ENCODE peak calls at places on chromosomes 13 and 19, in six cellular contexts. One of them, this sample, is unnamed.

GRCh38 chr19:10290439-10290875 is 705 bp downstream of the ICAM5 start:
- DNase-seq in A549: no peak
- DNase-seq in H1: no peak
- DNase-seq in GM12878: no peak
- DNase-seq in K562: no peak
- DNase-seq in HepG2: no peak
- DNase-seq in this sample: no peak

GRCh38 chr13:112900691-112901091 is 68.3 kb upstream of the MCF2L start:
- DNase-seq in H1: no peak
- DNase-seq in HepG2: no peak
- DNase-seq in A549: no peak
- DNase-seq in K562: no peak
- DNase-seq in GM12878: no peak
- DNase-seq in this sample: no peak

GRCh38 chr19:30587869-30588268 is 215.7 kb downstream of the ZNF536 start:
- DNase-seq in A549: no peak
- DNase-seq in HepG2: no peak
- DNase-seq in GM12878: no peak
- DNase-seq in K562: no peak
- DNase-seq in H1: no peak
- DNase-seq in this sample: no peak

GRCh38 chr13:100600915-100601314 is 12.3 kb upstream of the GGACT start:
- DNase-seq in H1: no peak
- DNase-seq in GM12878: no peak
- DNase-seq in K562: peak
- DNase-seq in A549: no peak
- DNase-seq in HepG2: no peak
- DNase-seq in this sample: no peak

GRCh38 chr13:28336193-28336657 is 158.7 kb downstream of the FLT1 start:
- DNase-seq in HepG2: no peak
- DNase-seq in H1: no peak
- DNase-seq in A549: no peak
- DNase-seq in K562: no peak
- DNase-seq in GM12878: no peak
- DNase-seq in this sample: no peak

GRCh38 chr19:49422407-49423277 is 599 bp downstream of the PTH2 start:
- DNase-seq in GM12878: no peak
- DNase-seq in K562: peak
- DNase-seq in HepG2: no peak
- DNase-seq in A549: peak
- DNase-seq in H1: no peak
- DNase-seq in this sample: peak

GRCh38 chr13:74132152-74132767 is 1.9 kb downstream of the KLF12 start:
- DNase-seq in HepG2: peak
- DNase-seq in A549: no peak
- DNase-seq in GM12878: no peak
- DNase-seq in K562: no peak
- DNase-seq in H1: no peak
- DNase-seq in this sample: no peak

GRCh38 chr13:109781384-109782065 is 4.9 kb downstream of the IRS2 start:
- DNase-seq in GM12878: no peak
- DNase-seq in HepG2: no peak
- DNase-seq in H1: no peak
- DNase-seq in K562: no peak
- DNase-seq in A549: no peak
- DNase-seq in this sample: peak

GRCh38 chr19:743168-743687 is 7.7 kb upstream of the MISP start:
- DNase-seq in A549: no peak
- DNase-seq in HepG2: no peak
- DNase-seq in H1: no peak
- DNase-seq in GM12878: no peak
- DNase-seq in K562: no peak
- DNase-seq in this sample: no peak

GRCh38 chr19:4449022-4449825 is 8.4 kb downstream of the UBXN6 start:
- DNase-seq in H1: no peak
- DNase-seq in K562: peak
- DNase-seq in HepG2: no peak
- DNase-seq in GM12878: no peak
- DNase-seq in A549: no peak
- DNase-seq in this sample: peak

GRCh38 chr19:2201473-2202148 is 34.5 kb downstream of the PLEKHJ1 start:
- DNase-seq in HepG2: no peak
- DNase-seq in K562: no peak
- DNase-seq in H1: no peak
- DNase-seq in A549: no peak
- DNase-seq in GM12878: no peak
- DNase-seq in this sample: no peak

GRCh38 chr19:35665604-35666003 is 713 bp upstream of the UPK1A start:
- DNase-seq in K562: no peak
- DNase-seq in H1: no peak
- DNase-seq in HepG2: no peak
- DNase-seq in A549: no peak
- DNase-seq in GM12878: no peak
- DNase-seq in this sample: no peak
- H3K4me3 ChIP-seq in K562: no peak
- H3K4me3 ChIP-seq in H1: no peak
- H3K4me3 ChIP-seq in HepG2: no peak
- H3K4me3 ChIP-seq in A549: no peak
- H3K4me3 ChIP-seq in GM12878: no peak
- H3K4me3 ChIP-seq in this sample: no peak

GRCh38 chr19:58397533-58398037 is 2.1 kb downstream of the RNF225 start:
- DNase-seq in H1: no peak
- DNase-seq in GM12878: no peak
- DNase-seq in HepG2: no peak
- DNase-seq in K562: no peak
- DNase-seq in A549: no peak
- DNase-seq in this sample: no peak
- TF ChIP-seq CHD2 in H1: no peak
- TF ChIP-seq CHD2 in GM12878: no peak
- TF ChIP-seq CHD2 in HepG2: no peak
- TF ChIP-seq CHD2 in K562: no peak
- TF ChIP-seq CHD2 in A549: no peak
- TF ChIP-seq CHD2 in this sample: no peak

DNA sequence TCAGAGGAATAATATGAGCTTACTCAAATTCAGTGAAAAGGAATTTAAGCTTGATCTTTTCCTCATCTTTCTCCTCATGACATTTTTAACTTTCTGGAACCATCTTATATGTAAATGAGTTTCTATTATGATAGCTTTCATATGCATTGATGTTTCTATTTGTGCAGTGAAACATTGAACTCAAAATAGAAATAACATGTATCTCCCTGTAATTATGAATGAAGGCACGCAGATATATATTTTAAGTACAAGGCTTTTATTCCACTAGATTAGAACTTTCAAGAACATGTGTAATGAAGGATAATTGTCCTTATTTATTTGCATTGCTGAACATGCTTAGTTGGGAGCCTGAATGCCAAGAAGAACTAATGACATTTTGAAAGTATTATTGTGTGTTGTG is 1391.7 kb upstream of the MIR17HG start:
- DNase-seq in A549: no peak
- DNase-seq in H1: no peak
- DNase-seq in GM12878: no peak
- DNase-seq in HepG2: no peak
- DNase-seq in K562: no peak
- DNase-seq in this sample: no peak
- H3K4me3 ChIP-seq in A549: no peak
- H3K4me3 ChIP-seq in H1: no peak
- H3K4me3 ChIP-seq in GM12878: no peak
- H3K4me3 ChIP-seq in HepG2: no peak
- H3K4me3 ChIP-seq in K562: no peak
- H3K4me3 ChIP-seq in this sample: no peak

DNA sequence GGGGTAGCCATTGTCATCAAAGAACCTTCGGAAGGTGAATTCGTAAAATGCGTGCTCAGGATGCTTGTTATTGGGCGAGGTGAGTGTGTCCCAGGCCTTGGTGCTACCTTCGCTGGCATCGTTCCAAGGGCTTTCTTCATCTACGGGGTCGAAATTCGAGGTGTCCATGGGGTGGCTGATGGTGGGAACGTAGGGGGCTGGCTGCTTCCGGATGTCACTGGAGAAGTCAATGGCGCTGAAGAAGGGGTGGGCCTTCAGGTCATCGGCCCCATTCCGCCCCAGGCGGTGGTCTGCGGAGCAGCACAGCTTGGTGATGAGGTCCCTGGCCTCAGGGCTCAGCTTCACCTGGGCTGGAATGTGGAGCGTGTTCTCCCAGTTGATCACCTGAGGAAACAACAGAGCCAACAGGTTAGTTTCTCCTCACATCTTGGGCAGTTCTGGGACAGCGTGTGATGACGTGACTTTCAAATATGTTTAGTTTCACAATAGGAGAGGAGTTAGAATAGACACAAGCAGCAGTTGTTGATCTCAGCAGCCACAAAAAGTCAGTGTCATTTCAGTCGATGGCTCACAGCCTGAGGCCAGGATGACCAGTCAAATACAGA is 72.5 kb upstream of the XPO4 start:
- DNase-seq in GM12878: no peak
- DNase-seq in K562: no peak
- DNase-seq in H1: no peak
- DNase-seq in HepG2: no peak
- DNase-seq in A549: no peak
- DNase-seq in this sample: no peak
- TF ChIP-seq CHD2 in GM12878: no peak
- TF ChIP-seq CHD2 in K562: no peak
- TF ChIP-seq CHD2 in H1: no peak
- TF ChIP-seq CHD2 in HepG2: no peak
- TF ChIP-seq CHD2 in A549: no peak
- TF ChIP-seq CHD2 in this sample: no peak

GRCh38 chr19:21396893-21397572 is at the start of gene ZNF493:
- DNase-seq in H1: peak
- DNase-seq in HepG2: peak
- DNase-seq in GM12878: peak
- DNase-seq in A549: no peak
- DNase-seq in K562: peak
- DNase-seq in this sample: peak

GRCh38 chr19:21396121-21396520 is 812 bp upstream of the ZNF493 start:
- DNase-seq in HepG2: no peak
- DNase-seq in A549: no peak
- DNase-seq in H1: no peak
- DNase-seq in K562: no peak
- DNase-seq in GM12878: no peak
- DNase-seq in this sample: no peak

GRCh38 chr19:21402303-21402985 is 5.5 kb downstream of the ZNF493 start:
- DNase-seq in HepG2: no peak
- DNase-seq in A549: no peak
- DNase-seq in K562: no peak
- DNase-seq in H1: no peak
- DNase-seq in GM12878: no peak
- DNase-seq in this sample: no peak

DNA sequence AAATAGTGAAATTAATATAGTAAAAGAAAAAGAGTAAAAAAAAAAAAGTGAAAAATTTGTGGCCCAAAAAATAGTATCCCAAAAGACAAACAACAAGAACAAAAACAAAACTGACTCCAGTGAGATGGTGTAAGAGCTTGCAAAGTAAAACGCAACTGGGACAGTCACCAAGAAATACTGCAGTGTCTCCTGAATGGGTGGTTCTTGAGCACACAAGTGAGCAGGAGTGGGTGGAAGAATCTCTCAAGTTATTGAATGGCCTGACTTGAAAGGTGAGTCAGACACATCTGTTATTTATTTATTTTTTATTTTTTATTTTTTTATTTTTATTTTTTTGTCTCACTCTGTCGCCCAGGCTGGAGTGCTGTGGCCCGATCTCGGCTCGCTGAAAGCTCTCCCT is 1.9 kb downstream of the ZNF493 start:
- DNase-seq in HepG2: no peak
- DNase-seq in A549: no peak
- DNase-seq in GM12878: no peak
- DNase-seq in K562: no peak
- DNase-seq in H1: no peak
- DNase-seq in this sample: no peak
- H3K4me3 ChIP-seq in HepG2: no peak
- H3K4me3 ChIP-seq in A549: no peak
- H3K4me3 ChIP-seq in GM12878: no peak
- H3K4me3 ChIP-seq in K562: no peak
- H3K4me3 ChIP-seq in H1: peak
- H3K4me3 ChIP-seq in this sample: no peak

This sample was measured in SK-N-SH.